ENCODE peak calls at places on chromosome 12, in six cellular contexts. One of them, this sample, is unnamed.

GRCh38 chr12:12008232-12008850 is 62.4 kb upstream of the BCL2L14 start:
- DNase-seq in SHP77: no peak
- DNase-seq in amniotic stem cell: no peak
- DNase-seq in progenitor cell of endocrine pancreas: no peak
- DNase-seq in posterior cingulate gyrus: no peak
- DNase-seq in stimulated activated CD4-positive, alpha-beta T cell treated with anti-CD3 and anti-CD28 coated beads, TNF-alpha, amount 100 ng/mL, for 4 hours: no peak
- DNase-seq in this sample: no peak

GRCh38 chr12:54159140-54159539 is 29.6 kb downstream of the SMUG1 start:
- DNase-seq in progenitor cell of endocrine pancreas: peak; percentile 75
- DNase-seq in SHP77: peak; percentile 92
- DNase-seq in amniotic stem cell: no peak
- DNase-seq in stimulated activated CD4-positive, alpha-beta T cell treated with anti-CD3 and anti-CD28 coated beads, TNF-alpha, amount 100 ng/mL, for 4 hours: no peak
- DNase-seq in posterior cingulate gyrus: no peak
- DNase-seq in this sample: no peak

GRCh38 chr12:91877022-91877421 is 268.6 kb downstream of the BTG1 start:
- DNase-seq in progenitor cell of endocrine pancreas: no peak
- DNase-seq in posterior cingulate gyrus: no peak
- DNase-seq in stimulated activated CD4-positive, alpha-beta T cell treated with anti-CD3 and anti-CD28 coated beads, TNF-alpha, amount 100 ng/mL, for 4 hours: peak; percentile 83
- DNase-seq in amniotic stem cell: no peak
- DNase-seq in SHP77: peak; percentile 60
- DNase-seq in this sample: no peak

GRCh38 chr12:91577586-91578539 is 395.2 kb upstream of the DCN start:
- DNase-seq in stimulated activated CD4-positive, alpha-beta T cell treated with anti-CD3 and anti-CD28 coated beads, TNF-alpha, amount 100 ng/mL, for 4 hours: no peak
- DNase-seq in amniotic stem cell: no peak
- DNase-seq in posterior cingulate gyrus: no peak
- DNase-seq in progenitor cell of endocrine pancreas: no peak
- DNase-seq in SHP77: peak; percentile 10
- DNase-seq in this sample: peak; percentile 4

GRCh38 chr12:112824701-112825100 is 33.2 kb downstream of the RPH3A start:
- DNase-seq in posterior cingulate gyrus: no peak
- DNase-seq in progenitor cell of endocrine pancreas: no peak
- DNase-seq in SHP77: no peak
- DNase-seq in amniotic stem cell: no peak
- DNase-seq in stimulated activated CD4-positive, alpha-beta T cell treated with anti-CD3 and anti-CD28 coated beads, TNF-alpha, amount 100 ng/mL, for 4 hours: no peak
- DNase-seq in this sample: no peak

GRCh38 chr12:129659927-129660326 is 243.9 kb downstream of the TMEM132D start:
- DNase-seq in posterior cingulate gyrus: no peak
- DNase-seq in SHP77: no peak
- DNase-seq in amniotic stem cell: peak; percentile 91
- DNase-seq in stimulated activated CD4-positive, alpha-beta T cell treated with anti-CD3 and anti-CD28 coated beads, TNF-alpha, amount 100 ng/mL, for 4 hours: no peak
- DNase-seq in progenitor cell of endocrine pancreas: no peak
- DNase-seq in this sample: peak; percentile 29

GRCh38 chr12:91316161-91316759 is 133.6 kb upstream of the DCN start:
- DNase-seq in posterior cingulate gyrus: no peak
- DNase-seq in progenitor cell of endocrine pancreas: no peak
- DNase-seq in SHP77: no peak
- DNase-seq in amniotic stem cell: no peak
- DNase-seq in stimulated activated CD4-positive, alpha-beta T cell treated with anti-CD3 and anti-CD28 coated beads, TNF-alpha, amount 100 ng/mL, for 4 hours: no peak
- DNase-seq in this sample: no peak

GRCh38 chr12:106114084-106115068 is 24.4 kb downstream of the NUAK1 start:
- DNase-seq in amniotic stem cell: no peak
- DNase-seq in posterior cingulate gyrus: no peak
- DNase-seq in progenitor cell of endocrine pancreas: no peak
- DNase-seq in SHP77: no peak
- DNase-seq in stimulated activated CD4-positive, alpha-beta T cell treated with anti-CD3 and anti-CD28 coated beads, TNF-alpha, amount 100 ng/mL, for 4 hours: no peak
- DNase-seq in this sample: no peak

GRCh38 chr12:12212769-12213168 is 54.1 kb downstream of the LRP6 start:
- DNase-seq in posterior cingulate gyrus: no peak
- DNase-seq in stimulated activated CD4-positive, alpha-beta T cell treated with anti-CD3 and anti-CD28 coated beads, TNF-alpha, amount 100 ng/mL, for 4 hours: no peak
- DNase-seq in amniotic stem cell: no peak
- DNase-seq in SHP77: no peak
- DNase-seq in progenitor cell of endocrine pancreas: no peak
- DNase-seq in this sample: no peak

This sample was measured in smooth muscle cell of the brain vasculature.